ENCODE peak calls at places on chromosomes 16 and 17, in five cellular contexts. One of them, this sample, is unnamed.
A peak's percentile ranks its signal among the peaks of the same experiment; 100 is the strongest.

GRCh38 chr16:4315185-4316102 is at the start of gene GLIS2:
- DNase-seq in IMR-90: peak; percentile 82
- DNase-seq in fibroblast of mammary gland: peak; percentile 63
- DNase-seq in hypothalamus: no peak
- DNase-seq in A172: peak; percentile 73
- DNase-seq in this sample: peak; percentile 80

GRCh38 chr16:51888534-51888933 is 658.4 kb downstream of the TOX3 start:
- DNase-seq in IMR-90: peak; percentile 39
- DNase-seq in fibroblast of mammary gland: no peak
- DNase-seq in hypothalamus: no peak
- DNase-seq in A172: no peak
- DNase-seq in this sample: peak; percentile 65

GRCh38 chr16:2871926-2872325 is 11.1 kb upstream of the FLYWCH2 start:
- DNase-seq in IMR-90: no peak
- DNase-seq in fibroblast of mammary gland: no peak
- DNase-seq in hypothalamus: no peak
- DNase-seq in A172: no peak
- DNase-seq in this sample: no peak

GRCh38 chr16:69330286-69331109 is at the start of gene PDF:
- DNase-seq in IMR-90: peak; percentile 90
- DNase-seq in fibroblast of mammary gland: peak; percentile 89
- DNase-seq in hypothalamus: peak; percentile 67
- DNase-seq in A172: peak; percentile 92
- DNase-seq in this sample: peak; percentile 94

GRCh38 chr16:55146939-55147338 is 177.1 kb upstream of the IRX6 start:
- DNase-seq in IMR-90: no peak
- DNase-seq in fibroblast of mammary gland: no peak
- DNase-seq in hypothalamus: no peak
- DNase-seq in A172: no peak
- DNase-seq in this sample: no peak

GRCh38 chr17:64982139-64982802 is 63.0 kb upstream of the LRRC37A3 start:
- DNase-seq in IMR-90: peak; percentile 58
- DNase-seq in fibroblast of mammary gland: no peak
- DNase-seq in hypothalamus: no peak
- DNase-seq in A172: no peak
- DNase-seq in this sample: peak; percentile 56

GRCh38 chr17:13508916-13509315 is 92.8 kb downstream of the HS3ST3A1 start:
- DNase-seq in IMR-90: no peak
- DNase-seq in fibroblast of mammary gland: peak; percentile 20
- DNase-seq in hypothalamus: no peak
- DNase-seq in A172: no peak
- DNase-seq in this sample: peak; percentile 25

GRCh38 chr17:38982858-38983746 is 15.9 kb upstream of the FBXO47 start:
- DNase-seq in IMR-90: peak; percentile 75
- DNase-seq in fibroblast of mammary gland: peak; percentile 81
- DNase-seq in hypothalamus: no peak
- DNase-seq in A172: peak; percentile 72
- DNase-seq in this sample: peak; percentile 67

GRCh38 chr16:9027070-9027799 is 63.5 kb upstream of the USP7 start:
- DNase-seq in IMR-90: no peak
- DNase-seq in fibroblast of mammary gland: no peak
- DNase-seq in hypothalamus: no peak
- DNase-seq in A172: no peak
- DNase-seq in this sample: no peak

GRCh38 chr16:49578435-49579024 is 204.9 kb downstream of the C16orf78 start:
- DNase-seq in IMR-90: no peak
- DNase-seq in fibroblast of mammary gland: no peak
- DNase-seq in hypothalamus: no peak
- DNase-seq in A172: no peak
- DNase-seq in this sample: no peak

GRCh38 chr17:35748323-35748960 is 4.6 kb downstream of the GAS2L2 start:
- DNase-seq in IMR-90: no peak
- DNase-seq in fibroblast of mammary gland: no peak
- DNase-seq in hypothalamus: no peak
- DNase-seq in A172: peak; percentile 39
- DNase-seq in this sample: no peak